ENCODE peak calls at places on chromosomes 5 and 9, in ten cellular contexts. L is HFF-Myc; C is hepatic stellate cell; J is H7; X is SJSA1; M is ovary; G is foreskin fibroblast; W is CD8-positive, alpha-beta T cell; Y is HTR-8/SVneo; K is heart left ventricle. I is an unnamed sample.

GRCh38 chr5:68930139-68930538 is 163.7 kb upstream of the SLC30A5 start:
- DNase-seq in Y (no peak), C (no peak), K (no peak), G (no peak), X (no peak), W (no peak), M (no peak), L (no peak), J (no peak), I (no peak)

GRCh38 chr5:148887123-148887881 is 60.9 kb downstream of the ADRB2 start:
- DNase-seq in G (no peak), M (no peak), C (no peak), Y (no peak), X (no peak), K (no peak), W (no peak), J (no peak), L (no peak), I (no peak)

GRCh38 chr5:132429451-132430440 is 60.2 kb downstream of the SLC22A5 start:
- DNase-seq in X (no peak), W (no peak), G (no peak), Y (no peak), J (no peak), K (peak), L (no peak), M (no peak), C (no peak), I (no peak)

GRCh38 chr5:127723571-127723970 is 20.4 kb downstream of the CCDC192 start:
- DNase-seq in X (no peak), K (no peak), M (no peak), L (peak), Y (peak), W (no peak), C (no peak), J (no peak), G (peak), I (peak)

GRCh38 chr9:137308102-137308619 is 6.1 kb upstream of the NRARP start:
- DNase-seq in C (no peak), W (no peak), Y (no peak), J (peak), K (no peak), M (peak), X (no peak), G (no peak), L (no peak), I (no peak)

GRCh38 chr9:5375091-5375490 is 35.4 kb upstream of the RLN1 start:
- DNase-seq in Y (no peak), K (no peak), W (no peak), G (no peak), L (no peak), J (no peak), C (no peak), X (no peak), M (no peak), I (no peak)

GRCh38 chr5:155189476-155189875 is 175.9 kb downstream of the KIF4B start:
- DNase-seq in Y (no peak), J (peak), W (no peak), M (no peak), L (no peak), G (no peak), K (no peak), C (no peak), X (no peak), I (no peak)

GRCh38 chr9:37430841-37431597 is 8.5 kb downstream of the GRHPR start:
- DNase-seq in Y (no peak), C (peak), G (peak), K (no peak), J (peak), L (no peak), X (no peak), W (no peak), M (no peak), I (peak)

GRCh38 chr5:78547731-78548189 is 100.8 kb downstream of the LHFPL2 start:
- DNase-seq in L (peak), G (peak), X (peak), Y (no peak), K (peak), C (peak), J (no peak), M (peak), W (no peak), I (peak)